ENCODE peak calls at places on chromosomes 7 and 10, in five cellular contexts. One of them, this sample, is unnamed.

GRCh38 chr7:143882020-143882610 is 19.9 kb downstream of the TCAF1 start:
- DNase-seq in body of pancreas: no peak
- DNase-seq in adrenal gland: peak; percentile 60
- DNase-seq in breast epithelium: no peak
- DNase-seq in esophagus squamous epithelium: no peak
- DNase-seq in this sample: no peak

GRCh38 chr10:13100349-13101294 is 659 bp downstream of the OPTN start:
- DNase-seq in body of pancreas: peak; percentile 42
- DNase-seq in adrenal gland: peak; percentile 37
- DNase-seq in breast epithelium: no peak
- DNase-seq in esophagus squamous epithelium: no peak
- DNase-seq in this sample: peak; percentile 88

GRCh38 chr7:139321071-139321745 is 19.9 kb upstream of the FMC1 start:
- DNase-seq in body of pancreas: no peak
- DNase-seq in adrenal gland: peak; percentile 40
- DNase-seq in breast epithelium: no peak
- DNase-seq in esophagus squamous epithelium: no peak
- DNase-seq in this sample: no peak

GRCh38 chr7:127437772-127438330 is 45.3 kb upstream of the ZNF800 start:
- DNase-seq in body of pancreas: no peak
- DNase-seq in adrenal gland: no peak
- DNase-seq in breast epithelium: no peak
- DNase-seq in esophagus squamous epithelium: no peak
- DNase-seq in this sample: no peak

GRCh38 chr10:21021843-21022594 is 124.9 kb upstream of the NEBL start:
- DNase-seq in body of pancreas: no peak
- DNase-seq in adrenal gland: no peak
- DNase-seq in breast epithelium: no peak
- DNase-seq in esophagus squamous epithelium: no peak
- DNase-seq in this sample: no peak

GRCh38 chr10:59240581-59241183 is 64.2 kb downstream of the PHYHIPL start:
- DNase-seq in body of pancreas: peak; percentile 18
- DNase-seq in adrenal gland: no peak
- DNase-seq in breast epithelium: no peak
- DNase-seq in esophagus squamous epithelium: no peak
- DNase-seq in this sample: no peak

GRCh38 chr7:27031289-27032172 is 64.3 kb downstream of the HOXA1 start:
- DNase-seq in body of pancreas: no peak
- DNase-seq in adrenal gland: peak; percentile 38
- DNase-seq in breast epithelium: no peak
- DNase-seq in esophagus squamous epithelium: no peak
- DNase-seq in this sample: no peak

GRCh38 chr10:62073429-62073828 is 171.9 kb downstream of the ARID5B start:
- DNase-seq in body of pancreas: no peak
- DNase-seq in adrenal gland: no peak
- DNase-seq in breast epithelium: no peak
- DNase-seq in esophagus squamous epithelium: no peak
- DNase-seq in this sample: no peak

GRCh38 chr10:77811831-77812430 is 114.6 kb downstream of the DLG5 start:
- DNase-seq in body of pancreas: no peak
- DNase-seq in adrenal gland: no peak
- DNase-seq in breast epithelium: no peak
- DNase-seq in esophagus squamous epithelium: no peak
- DNase-seq in this sample: no peak

GRCh38 chr10:126904807-126905686 is at the start of gene DOCK1:
- DNase-seq in body of pancreas: peak; percentile 70
- DNase-seq in adrenal gland: peak; percentile 57
- DNase-seq in breast epithelium: peak; percentile 71
- DNase-seq in esophagus squamous epithelium: no peak
- DNase-seq in this sample: peak; percentile 91

GRCh38 chr10:77571490-77571889 is 66.1 kb downstream of the KCNMA1 start:
- DNase-seq in body of pancreas: peak; percentile 42
- DNase-seq in adrenal gland: no peak
- DNase-seq in breast epithelium: no peak
- DNase-seq in esophagus squamous epithelium: no peak
- DNase-seq in this sample: no peak

GRCh38 chr7:17948503-17949238 is 8.4 kb upstream of the SNX13 start:
- DNase-seq in body of pancreas: no peak
- DNase-seq in adrenal gland: no peak
- DNase-seq in breast epithelium: no peak
- DNase-seq in esophagus squamous epithelium: no peak
- DNase-seq in this sample: no peak

GRCh38 chr10:114250716-114251115 is 11.7 kb downstream of the VWA2 start:
- DNase-seq in body of pancreas: no peak
- DNase-seq in adrenal gland: no peak
- DNase-seq in breast epithelium: no peak
- DNase-seq in esophagus squamous epithelium: no peak
- DNase-seq in this sample: peak; percentile 65

GRCh38 chr10:125037145-125037544 is 95.2 kb downstream of the ZRANB1 start:
- DNase-seq in body of pancreas: peak; percentile 66
- DNase-seq in adrenal gland: peak; percentile 87
- DNase-seq in breast epithelium: no peak
- DNase-seq in esophagus squamous epithelium: no peak
- DNase-seq in this sample: no peak

GRCh38 chr10:99964791-99965190 is 45.0 kb downstream of the DNMBP start:
- DNase-seq in body of pancreas: no peak
- DNase-seq in adrenal gland: no peak
- DNase-seq in breast epithelium: no peak
- DNase-seq in esophagus squamous epithelium: no peak
- DNase-seq in this sample: no peak

GRCh38 chr10:99965700-99966099 is 44.0 kb downstream of the DNMBP start:
- DNase-seq in body of pancreas: no peak
- DNase-seq in adrenal gland: no peak
- DNase-seq in breast epithelium: no peak
- DNase-seq in esophagus squamous epithelium: no peak
- DNase-seq in this sample: no peak

GRCh38 chr10:99967961-99968360 is 41.8 kb downstream of the DNMBP start:
- DNase-seq in body of pancreas: no peak
- DNase-seq in adrenal gland: no peak
- DNase-seq in breast epithelium: no peak
- DNase-seq in esophagus squamous epithelium: no peak
- DNase-seq in this sample: no peak

DNA sequence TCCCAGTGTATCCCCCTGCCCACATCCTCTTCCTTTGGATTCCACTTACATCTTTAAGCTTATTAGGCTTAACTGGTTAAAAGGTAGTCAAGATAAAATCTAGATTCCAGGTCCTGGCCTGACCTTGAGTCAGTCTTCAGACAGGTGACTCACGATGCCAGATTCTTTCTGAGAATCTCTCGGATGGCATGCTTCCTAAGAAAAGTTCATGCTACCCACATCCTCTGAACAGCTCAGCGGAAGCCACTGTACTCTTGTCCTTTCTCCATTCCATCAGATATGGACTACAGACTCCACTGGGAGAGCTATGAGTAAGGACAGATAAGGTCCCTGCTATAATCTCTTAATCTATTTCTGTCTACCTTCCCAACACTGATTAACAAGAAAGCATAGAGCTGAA is 43.4 kb downstream of the DNMBP start:
- DNase-seq in body of pancreas: no peak
- DNase-seq in adrenal gland: peak; percentile 38
- DNase-seq in breast epithelium: no peak
- DNase-seq in esophagus squamous epithelium: no peak
- DNase-seq in this sample: no peak
- TF ChIP-seq POLR2A in body of pancreas: no peak
- TF ChIP-seq POLR2A in adrenal gland: no peak
- TF ChIP-seq POLR2A in breast epithelium: no peak
- TF ChIP-seq POLR2A in esophagus squamous epithelium: no peak
- TF ChIP-seq POLR2A in this sample: no peak

GRCh38 chr10:119477444-119477843 is 65.1 kb downstream of the RGS10 start:
- DNase-seq in body of pancreas: no peak
- DNase-seq in adrenal gland: no peak
- DNase-seq in breast epithelium: no peak
- DNase-seq in esophagus squamous epithelium: no peak
- DNase-seq in this sample: no peak
- H3K4me3 ChIP-seq in body of pancreas: no peak overlapping the region
- H3K4me3 ChIP-seq in adrenal gland: no peak overlapping the region
- H3K4me3 ChIP-seq in breast epithelium: no peak overlapping the region
- H3K4me3 ChIP-seq in esophagus squamous epithelium: no peak overlapping the region
- H3K4me3 ChIP-seq in this sample: no peak overlapping the region

GRCh38 chr10:72292223-72292691 is 18.5 kb downstream of the DDIT4 start:
- DNase-seq in body of pancreas: peak; percentile 59
- DNase-seq in adrenal gland: no peak
- DNase-seq in breast epithelium: no peak
- DNase-seq in esophagus squamous epithelium: no peak
- DNase-seq in this sample: no peak
- TF ChIP-seq POLR2A in body of pancreas: peak; percentile 54
- TF ChIP-seq POLR2A in adrenal gland: no peak
- TF ChIP-seq POLR2A in breast epithelium: no peak
- TF ChIP-seq POLR2A in esophagus squamous epithelium: no peak
- TF ChIP-seq POLR2A in this sample: no peak

GRCh38 chr7:6637544-6638229 is 569 bp downstream of the ZNF316 start:
- DNase-seq in body of pancreas: no peak
- DNase-seq in adrenal gland: peak; percentile 39
- DNase-seq in breast epithelium: no peak
- DNase-seq in esophagus squamous epithelium: no peak
- DNase-seq in this sample: no peak
- H3K4me3 ChIP-seq in body of pancreas: peak overlapping the region; percentile 35
- H3K4me3 ChIP-seq in adrenal gland: peak overlapping the region; percentile 77
- H3K4me3 ChIP-seq in breast epithelium: peak overlapping the region; percentile 94
- H3K4me3 ChIP-seq in esophagus squamous epithelium: peak overlapping the region; percentile 65
- H3K4me3 ChIP-seq in this sample: peak overlapping the region; percentile 63

DNA sequence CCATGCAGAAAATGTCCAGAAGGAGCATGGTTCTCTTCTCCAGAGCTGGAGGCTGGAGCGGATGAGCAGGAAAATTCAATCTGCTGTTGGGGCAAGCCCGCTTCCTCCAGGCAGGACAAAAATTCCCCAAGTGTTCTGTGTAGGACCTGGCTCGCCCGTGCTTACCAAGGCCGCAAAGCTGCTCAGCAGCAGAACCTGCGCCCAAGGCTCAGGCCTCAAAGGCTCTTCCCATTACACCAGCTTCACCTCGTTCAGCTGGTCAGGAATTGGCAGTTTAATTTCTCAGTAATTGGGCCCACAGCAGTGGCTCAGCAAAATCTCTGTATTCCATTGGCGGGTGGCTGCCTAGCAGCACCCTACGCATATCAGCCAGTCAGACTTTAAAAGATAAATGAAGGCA is 5.7 kb downstream of the FZD9 start:
- DNase-seq in body of pancreas: no peak
- DNase-seq in adrenal gland: no peak
- DNase-seq in breast epithelium: no peak
- DNase-seq in esophagus squamous epithelium: no peak
- DNase-seq in this sample: no peak
- TF ChIP-seq POLR2A in body of pancreas: no peak
- TF ChIP-seq POLR2A in adrenal gland: no peak
- TF ChIP-seq POLR2A in breast epithelium: no peak
- TF ChIP-seq POLR2A in esophagus squamous epithelium: no peak
- TF ChIP-seq POLR2A in this sample: no peak

GRCh38 chr10:109922353-109922975 is 847 bp downstream of the XPNPEP1 start:
- DNase-seq in body of pancreas: no peak
- DNase-seq in adrenal gland: no peak
- DNase-seq in breast epithelium: no peak
- DNase-seq in esophagus squamous epithelium: no peak
- DNase-seq in this sample: no peak

GRCh38 chr10:109924947-109925620 is 1.8 kb upstream of the XPNPEP1 start:
- DNase-seq in body of pancreas: no peak
- DNase-seq in adrenal gland: no peak
- DNase-seq in breast epithelium: no peak
- DNase-seq in esophagus squamous epithelium: no peak
- DNase-seq in this sample: no peak

GRCh38 chr10:109926141-109926745 is 2.9 kb upstream of the XPNPEP1 start:
- DNase-seq in body of pancreas: no peak
- DNase-seq in adrenal gland: no peak
- DNase-seq in breast epithelium: no peak
- DNase-seq in esophagus squamous epithelium: no peak
- DNase-seq in this sample: no peak

GRCh38 chr10:109922976-109923921 is at the start of gene XPNPEP1:
- DNase-seq in body of pancreas: peak; percentile 90
- DNase-seq in adrenal gland: peak; percentile 89
- DNase-seq in breast epithelium: peak; percentile 83
- DNase-seq in esophagus squamous epithelium: peak; percentile 30
- DNase-seq in this sample: peak; percentile 97

DNA sequence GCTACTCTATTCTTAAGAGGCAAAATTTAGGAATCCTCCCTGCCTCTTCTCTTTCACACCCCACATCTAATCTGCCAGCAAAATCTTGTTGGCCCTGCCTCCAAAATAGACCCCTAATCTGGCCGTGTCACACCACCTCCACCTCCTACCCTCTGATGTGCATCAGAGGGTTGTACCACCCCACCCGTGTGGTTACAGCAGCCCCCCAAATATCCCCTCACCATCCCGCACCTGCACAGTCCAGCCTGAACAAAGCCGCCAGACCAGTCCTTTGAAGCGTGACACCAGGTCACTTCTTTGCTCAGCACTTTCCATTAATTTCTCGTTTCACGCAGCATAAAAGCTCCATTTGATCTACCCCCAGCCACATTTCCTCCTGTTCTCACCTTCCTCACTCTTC is 789 bp upstream of the XPNPEP1 start:
- DNase-seq in body of pancreas: no peak
- DNase-seq in adrenal gland: no peak
- DNase-seq in breast epithelium: no peak
- DNase-seq in esophagus squamous epithelium: no peak
- DNase-seq in this sample: no peak
- H3K4me3 ChIP-seq in body of pancreas: no peak overlapping the region
- H3K4me3 ChIP-seq in adrenal gland: no peak overlapping the region
- H3K4me3 ChIP-seq in breast epithelium: no peak overlapping the region
- H3K4me3 ChIP-seq in esophagus squamous epithelium: peak overlapping the region; percentile 75
- H3K4me3 ChIP-seq in this sample: no peak overlapping the region

GRCh38 chr7:517848-518629 is 1.6 kb downstream of the PDGFA start:
- DNase-seq in body of pancreas: peak; percentile 72
- DNase-seq in adrenal gland: peak; percentile 69
- DNase-seq in breast epithelium: no peak
- DNase-seq in esophagus squamous epithelium: no peak
- DNase-seq in this sample: peak; percentile 45
- TF ChIP-seq POLR2A in body of pancreas: peak; percentile 44
- TF ChIP-seq POLR2A in adrenal gland: no peak
- TF ChIP-seq POLR2A in breast epithelium: no peak
- TF ChIP-seq POLR2A in esophagus squamous epithelium: no peak
- TF ChIP-seq POLR2A in this sample: no peak